ENCODE peak calls at places on chromosome 14, in eight cellular contexts. H is fibroblast of lung, I is IMR-90, S is thoracic aorta, G is body of pancreas, P is PC-3, N is mammary epithelial cell, Z is right atrium auricular region. Q is an unnamed sample.

GRCh38 chr14:58829594-58829993 is 191.8 kb downstream of the DACT1 start:
- DNase-seq in S (no peak), Z (no peak), H (peak; percentile 55), N (peak; percentile 63), I (peak; percentile 58), P (peak; percentile 91), G (no peak), Q (no peak)

GRCh38 chr14:105212541-105213305 is 31.6 kb upstream of the NUDT14 start:
- DNase-seq in G (no peak), S (no peak), P (no peak), N (no peak), I (no peak), H (no peak), Z (no peak), Q (no peak)

GRCh38 chr14:72847721-72848120 is 46.2 kb downstream of the DPF3 start:
- DNase-seq in Z (no peak), H (no peak), N (no peak), I (no peak), P (peak; percentile 37), G (no peak), S (no peak), Q (no peak)

GRCh38 chr14:93994919-93995682 is 2.0 kb upstream of the CCDC197 start:
- DNase-seq in S (peak; percentile 81), H (peak; percentile 96), N (peak; percentile 95), G (peak; percentile 74), Z (peak; percentile 66), I (peak; percentile 88), P (peak; percentile 77), Q (peak; percentile 88)

GRCh38 chr14:63249112-63249511 is 44.9 kb downstream of the RHOJ start:
- DNase-seq in N (no peak), P (no peak), I (peak; percentile 48), S (peak; percentile 6), Z (no peak), G (no peak), H (peak; percentile 91), Q (no peak)

GRCh38 chr14:103731916-103732867 is 16.6 kb downstream of the ZFYVE21 start:
- DNase-seq in Z (no peak), H (no peak), G (no peak), P (no peak), I (no peak), S (no peak), N (no peak), Q (no peak)

GRCh38 chr14:90049390-90049789 is 12.4 kb upstream of the KCNK13 start:
- DNase-seq in G (no peak), Z (no peak), P (no peak), N (no peak), H (no peak), S (no peak), I (no peak), Q (no peak)

GRCh38 chr14:104800600-104801283 is at the start of gene ZBTB42:
- DNase-seq in I (peak; percentile 48), S (no peak), G (peak; percentile 96), Z (no peak), P (peak; percentile 91), N (peak; percentile 66), H (peak; percentile 61), Q (peak; percentile 34)

GRCh38 chr14:20873370-20874177 is 17.6 kb upstream of the RNASE3 start:
- DNase-seq in G (peak; percentile 87), Z (peak; percentile 93), S (peak; percentile 28), P (peak; percentile 70), N (peak; percentile 31), H (peak; percentile 31), I (peak; percentile 56), Q (peak; percentile 56)

GRCh38 chr14:88598097-88598675 is 35.3 kb downstream of the ZC3H14 start:
- DNase-seq in G (no peak), N (no peak), H (no peak), I (no peak), S (no peak), Z (no peak), P (no peak), Q (no peak)

GRCh38 chr14:90464481-90464880 is 67.7 kb downstream of the CALM1 start:
- DNase-seq in H (no peak), S (no peak), I (no peak), N (no peak), Z (no peak), P (no peak), G (no peak), Q (no peak)

GRCh38 chr14:90087433-90087832 is 25.6 kb downstream of the KCNK13 start:
- DNase-seq in G (peak; percentile 16), I (peak; percentile 58), N (peak; percentile 30), Z (peak; percentile 78), H (peak; percentile 89), S (peak; percentile 9), P (peak; percentile 73), Q (peak; percentile 63)

GRCh38 chr14:76772300-76773187 is 11.3 kb downstream of the VASH1 start:
- DNase-seq in P (no peak), I (peak; percentile 61), Z (peak; percentile 88), H (peak; percentile 81), G (no peak), N (no peak), S (peak; percentile 60), Q (no peak)

GRCh38 chr14:100190126-100190525 is 30.7 kb upstream of the DEGS2 start:
- DNase-seq in S (no peak), G (no peak), Z (no peak), I (no peak), H (no peak), P (peak; percentile 49), N (peak; percentile 33), Q (no peak)

GRCh38 chr14:87332001-87332400 is 661.0 kb downstream of the GALC start:
- DNase-seq in N (peak; percentile 71), I (peak; percentile 73), S (no peak), P (peak; percentile 11), H (peak; percentile 80), Z (no peak), G (no peak), Q (no peak)

GRCh38 chr14:37985826-37986470 is 221.8 kb upstream of the SSTR1 start:
- DNase-seq in H (peak; percentile 13), Z (no peak), S (no peak), G (peak; percentile 63), P (peak; percentile 68), I (peak; percentile 65), N (no peak), Q (no peak)

GRCh38 chr14:47555333-47555732 is 120.1 kb downstream of the MDGA2 start:
- DNase-seq in Z (no peak), G (no peak), I (no peak), P (no peak), S (no peak), N (no peak), H (peak; percentile 28), Q (no peak)

GRCh38 chr14:52315355-52315718 is 1.2 kb downstream of the PTGER2 start:
- DNase-seq in N (no peak), H (no peak), G (no peak), S (no peak), Z (no peak), I (peak; percentile 39), P (no peak), Q (no peak)
- H3K4me3 ChIP-seq in N (peak overlapping the region; percentile 65), H (peak overlapping the region; percentile 81), G (no peak overlapping the region), S (peak overlapping the region; percentile 76), Z (peak overlapping the region; percentile 60), I (peak overlapping the region; percentile 90), P (no peak overlapping the region), Q (peak overlapping the region; percentile 56)

GRCh38 chr14:49622022-49622607 is 1.5 kb downstream of the MGAT2 start:
- DNase-seq in Z (no peak), G (no peak), H (no peak), P (peak; percentile 39), I (no peak), S (no peak), N (no peak), Q (no peak)

GRCh38 chr14:49617846-49618519 is 2.4 kb downstream of the RPL36AL start:
- DNase-seq in G (no peak), N (no peak), Z (no peak), S (no peak), H (no peak), I (no peak), P (no peak), Q (no peak)

GRCh38 chr14:49619730-49620129 is 696 bp downstream of the RPL36AL start:
- DNase-seq in G (no peak), Z (no peak), P (no peak), I (no peak), N (no peak), H (no peak), S (no peak), Q (no peak)

GRCh38 chr14:49621114-49621881 is 699 bp downstream of the MGAT2 start:
- DNase-seq in Z (peak; percentile 75), P (peak; percentile 43), S (peak; percentile 25), H (peak; percentile 68), G (peak; percentile 66), I (peak; percentile 28), N (no peak), Q (peak; percentile 65)

GRCh38 chr14:49620182-49621113 is at the start of the genes MGAT2 and RPL36AL:
- DNase-seq in H (peak; percentile 99), I (peak; percentile 99), N (peak; percentile 98), P (peak; percentile 99), S (peak; percentile 87), G (peak; percentile 98), Z (peak; percentile 98), Q (peak; percentile 99)
- TF ChIP-seq CTCF in H (peak; percentile 36), I (peak; percentile 29), N (peak; percentile 39), P (peak; percentile 31), S (peak; percentile 33), G (peak; percentile 13), Z (peak; percentile 52), Q (peak; percentile 7)

GRCh38 chr14:68190032-68190431 is 370.5 kb downstream of the RAD51B start:
- DNase-seq in H (no peak), S (no peak), I (no peak), G (no peak), N (no peak), Z (no peak), P (no peak), Q (no peak)

GRCh38 chr14:68191567-68192321 is 372.2 kb downstream of the RAD51B start:
- DNase-seq in S (no peak), N (peak; percentile 91), G (peak; percentile 45), P (peak; percentile 89), I (peak; percentile 37), H (peak; percentile 63), Z (no peak), Q (peak; percentile 15)

GRCh38 chr14:68195126-68195525 is 375.5 kb downstream of the RAD51B start:
- DNase-seq in Z (no peak), G (no peak), S (no peak), H (no peak), I (no peak), P (peak; percentile 38), N (no peak), Q (no peak)

GRCh38 chr14:68192935-68193334 is 373.4 kb downstream of the RAD51B start:
- DNase-seq in N (no peak), G (no peak), P (no peak), S (no peak), Z (no peak), H (no peak), I (no peak), Q (no peak)

GRCh38 chr14:68193970-68194634 is 374.5 kb downstream of the RAD51B start:
- DNase-seq in Z (no peak), S (no peak), G (peak; percentile 57), P (no peak), I (no peak), N (no peak), H (no peak), Q (no peak)
- H3K27ac ChIP-seq in Z (no peak overlapping the region), S (no peak overlapping the region), G (peak overlapping the region; percentile 75), P (no peak overlapping the region), I (no peak overlapping the region), N (no peak overlapping the region), H (no peak overlapping the region), Q (peak overlapping the region; percentile 83)

DNA sequence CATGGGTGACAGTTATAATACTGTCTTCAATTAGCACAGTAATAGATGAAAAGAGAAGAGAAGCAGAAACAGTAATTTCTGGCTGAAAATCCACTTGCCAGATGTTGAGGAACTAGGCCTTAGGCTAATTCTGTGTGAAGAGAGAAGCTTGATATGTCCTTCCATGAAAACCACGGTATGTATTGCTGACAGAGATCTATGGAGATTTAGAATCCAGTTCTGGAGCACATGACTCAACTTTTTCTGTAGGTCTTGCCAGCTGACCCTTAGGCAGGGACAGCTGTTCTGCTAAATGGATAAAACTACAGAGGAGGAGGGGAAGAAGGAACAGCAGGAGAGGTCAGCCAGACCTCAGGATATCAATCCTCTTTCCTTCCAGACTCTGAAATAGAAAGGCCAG is 211.5 kb downstream of the PRKD1 start:
- DNase-seq in G (no peak), I (peak; percentile 54), Z (no peak), P (no peak), H (peak; percentile 38), S (no peak), N (no peak), Q (no peak)
- H3K4me3 ChIP-seq in G (no peak overlapping the region), I (no peak overlapping the region), Z (no peak overlapping the region), P (no peak overlapping the region), H (no peak overlapping the region), S (no peak overlapping the region), N (no peak overlapping the region), Q (no peak overlapping the region)

Q was measured in gastrocnemius medialis.